ENCODE peak calls at places on chromosome 4, in four cellular contexts. O is A549, V is GM12878, F is endothelial cell of umbilical vein. R is an unnamed sample.

GRCh38 chr4:159069922-159070321 is 33.0 kb upstream of the RAPGEF2 start:
- DNase-seq in O (no peak), V (no peak), F (no peak), R (no peak)

GRCh38 chr4:140116442-140117104 is 37.4 kb downstream of the MAML3 start:
- DNase-seq in O (no peak), V (no peak), F (peak), R (peak)

GRCh38 chr4:137651128-137651527 is 118.8 kb upstream of the PCDH18 start:
- DNase-seq in O (no peak), F (no peak), V (no peak), R (no peak)

GRCh38 chr4:37715889-37716402 is 29.8 kb upstream of the RELL1 start:
- DNase-seq in F (peak), O (no peak), V (peak), R (peak)

GRCh38 chr4:24419147-24420034 is 165.0 kb downstream of the DHX15 start:
- DNase-seq in O (peak), V (peak), F (peak), R (peak)

GRCh38 chr4:2834001-2834921 is 9.4 kb upstream of the ADD1 start:
- DNase-seq in V (no peak), F (no peak), O (no peak), R (peak)

GRCh38 chr4:88283661-88284377 is 542 bp downstream of the PPM1K start:
- DNase-seq in F (peak), V (no peak), O (peak), R (peak)

GRCh38 chr4:173424899-173425805 is 26.2 kb upstream of the SCRG1 start:
- DNase-seq in O (no peak), F (no peak), V (no peak), R (no peak)

GRCh38 chr4:147616849-147617172 is 386 bp upstream of the TMEM184C start:
- DNase-seq in V (no peak), F (no peak), O (no peak), R (no peak)

GRCh38 chr4:8176547-8177399 is 18.2 kb upstream of the ABLIM2 start:
- DNase-seq in F (peak), O (peak), V (no peak), R (peak)

GRCh38 chr4:94578195-94578594 is 126.5 kb downstream of the PDLIM5 start:
- DNase-seq in O (no peak), V (no peak), F (no peak), R (no peak)

GRCh38 chr4:19684079-19684478 is 567.6 kb upstream of the SLIT2 start:
- DNase-seq in V (no peak), O (no peak), F (no peak), R (no peak)

GRCh38 chr4:86939123-86939522 is 4.3 kb downstream of the AFF1 start:
- DNase-seq in F (peak), V (no peak), O (no peak), R (peak)

GRCh38 chr4:152633118-152633517 is 46.7 kb downstream of the TMEM154 start:
- DNase-seq in O (no peak), F (no peak), V (no peak), R (no peak)

GRCh38 chr4:94621491-94622080 is 136.2 kb upstream of the BMPR1B start:
- DNase-seq in F (peak), V (no peak), O (peak), R (peak)

GRCh38 chr4:112593438-112594133 is 43.1 kb downstream of the ZGRF1 start:
- DNase-seq in F (no peak), V (peak), O (no peak), R (no peak)

GRCh38 chr4:25075851-25076250 is 45.1 kb upstream of the LGI2 start:
- DNase-seq in O (no peak), V (no peak), F (no peak), R (no peak)

GRCh38 chr4:87580057-87580456 is 28.3 kb upstream of the DSPP start:
- DNase-seq in O (no peak), V (no peak), F (no peak), R (no peak)

GRCh38 chr4:41360911-41361830 is 104.4 kb downstream of the UCHL1 start:
- DNase-seq in F (peak), V (no peak), O (no peak), R (no peak)

GRCh38 chr4:109730294-109731051 is 603 bp upstream of the PLA2G12A start:
- DNase-seq in V (peak), F (peak), O (peak), R (no peak)

GRCh38 chr4:110361921-110362320 is 114.0 kb upstream of the ENPEP start:
- DNase-seq in V (no peak), F (no peak), O (no peak), R (peak)

GRCh38 chr4:134421734-134422133 is 220.1 kb upstream of the PABPC4L start:
- DNase-seq in O (no peak), F (no peak), V (no peak), R (no peak)

GRCh38 chr4:48022192-48022799 is 5.7 kb downstream of the NIPAL1 start:
- DNase-seq in F (no peak), V (no peak), O (no peak), R (no peak)

GRCh38 chr4:77045490-77045889 is 30.3 kb downstream of the CCNI start:
- DNase-seq in V (no peak), O (no peak), F (no peak), R (peak)
- TF ChIP-seq CTCF in V (no peak), O (no peak), F (no peak), R (no peak)

GRCh38 chr4:98803287-98803677 is 125.7 kb downstream of the EIF4E start:
- DNase-seq in O (no peak), F (no peak), V (no peak), R (peak)
- TF ChIP-seq MYC in O (no peak), F (no peak), V (no peak), R (no peak)

GRCh38 chr4:185096032-185096653 is 46.9 kb upstream of the SLC25A4 start:
- DNase-seq in O (peak), V (no peak), F (peak), R (peak)
- TF ChIP-seq CTCF in O (peak), V (peak), F (peak), R (peak)

GRCh38 chr4:121277194-121278105 is 103.4 kb downstream of the QRFPR start:
- DNase-seq in F (no peak), O (no peak), V (no peak), R (peak)
- TF ChIP-seq MYC in F (no peak), O (no peak), V (no peak), R (no peak)

DNA sequence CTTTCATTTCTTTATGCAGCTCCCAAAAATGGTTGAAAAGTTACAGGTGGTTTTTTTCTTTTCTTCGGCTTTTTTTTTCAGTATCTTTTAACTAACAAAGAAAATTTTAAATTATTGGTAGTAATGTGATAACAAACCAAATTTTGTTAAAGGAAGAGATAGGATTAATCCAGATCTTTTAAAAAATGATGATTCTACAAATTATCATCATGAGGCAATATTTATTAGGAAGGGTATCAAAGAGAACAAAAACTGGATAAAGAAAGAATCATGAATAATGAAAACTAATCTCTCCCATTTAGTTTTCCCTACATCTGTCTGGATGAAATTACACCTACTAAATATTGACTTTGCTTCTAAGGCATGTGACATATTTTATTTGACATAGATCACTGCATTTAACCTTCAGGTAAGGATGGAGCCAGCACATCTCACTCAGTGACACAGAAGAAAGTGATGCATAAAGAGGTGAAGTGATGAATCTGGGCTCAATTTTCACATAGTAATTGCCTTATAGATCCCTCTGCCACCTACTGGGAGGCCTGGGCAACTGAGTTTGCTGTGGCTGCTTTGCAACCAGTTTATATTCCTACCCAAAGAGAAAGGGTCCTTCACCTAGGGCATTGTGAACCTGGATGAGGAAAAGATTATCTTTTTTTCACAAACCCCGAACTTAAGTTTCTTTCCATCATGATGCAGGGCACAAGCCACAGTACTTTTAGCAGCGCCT is 155.6 kb downstream of the HNRNPD start:
- DNase-seq in V (no peak), F (no peak), O (no peak), R (no peak)
- TF ChIP-seq CTCF in V (peak), F (no peak), O (no peak), R (peak)

GRCh38 chr4:17557880-17558279 is 19.1 kb upstream of the LAP3 start:
- DNase-seq in O (no peak), V (no peak), F (no peak), R (no peak)
- TF ChIP-seq MYC in O (no peak), V (no peak), F (no peak), R (no peak)